ENCODE peak calls at places on chromosomes 6 and 20, in ten cellular contexts. One of them, this sample, is unnamed. For H3K36me3, H3K9me3 and H3K4me1, the result is how much of the 10 kb centered on the place peaks cover.

GRCh38 chr6:33926451-33926850 is 122.6 kb upstream of the MLN start:
- DNase-seq in heart left ventricle: no peak
- DNase-seq in neural progenitor cell: peak
- DNase-seq in Caco-2: peak
- DNase-seq in ascending aorta: no peak
- DNase-seq in astrocyte: peak
- DNase-seq in hepatocyte: no peak
- DNase-seq in psoas muscle: no peak
- DNase-seq in Peyer's patch: no peak
- DNase-seq in MM.1S: peak
- DNase-seq in this sample: peak

GRCh38 chr6:159577564-159577963 is 115.5 kb downstream of the SOD2 start:
- DNase-seq in MM.1S: no peak
- DNase-seq in ascending aorta: no peak
- DNase-seq in hepatocyte: no peak
- DNase-seq in Peyer's patch: no peak
- DNase-seq in heart left ventricle: no peak
- DNase-seq in Caco-2: no peak
- DNase-seq in psoas muscle: no peak
- DNase-seq in astrocyte: peak
- DNase-seq in neural progenitor cell: no peak
- DNase-seq in this sample: no peak

GRCh38 chr20:61118429-61119224 is 133.4 kb upstream of the CDH4 start:
- DNase-seq in psoas muscle: no peak
- DNase-seq in heart left ventricle: no peak
- DNase-seq in neural progenitor cell: no peak
- DNase-seq in ascending aorta: no peak
- DNase-seq in MM.1S: no peak
- DNase-seq in Peyer's patch: no peak
- DNase-seq in hepatocyte: no peak
- DNase-seq in astrocyte: peak
- DNase-seq in Caco-2: no peak
- DNase-seq in this sample: no peak

GRCh38 chr6:144548525-144548924 is 263.4 kb downstream of the UTRN start:
- DNase-seq in astrocyte: no peak
- DNase-seq in hepatocyte: no peak
- DNase-seq in neural progenitor cell: no peak
- DNase-seq in Peyer's patch: no peak
- DNase-seq in Caco-2: no peak
- DNase-seq in heart left ventricle: no peak
- DNase-seq in psoas muscle: no peak
- DNase-seq in ascending aorta: no peak
- DNase-seq in MM.1S: no peak
- DNase-seq in this sample: no peak

GRCh38 chr6:158854214-158855101 is 35.3 kb upstream of the EZR start:
- DNase-seq in psoas muscle: no peak
- DNase-seq in MM.1S: no peak
- DNase-seq in Peyer's patch: no peak
- DNase-seq in astrocyte: peak
- DNase-seq in heart left ventricle: no peak
- DNase-seq in Caco-2: no peak
- DNase-seq in ascending aorta: no peak
- DNase-seq in hepatocyte: peak
- DNase-seq in neural progenitor cell: no peak
- DNase-seq in this sample: no peak

GRCh38 chr20:37968726-37969401 is 64.4 kb downstream of the TTI1 start:
- DNase-seq in Caco-2: peak
- DNase-seq in Peyer's patch: no peak
- DNase-seq in neural progenitor cell: peak
- DNase-seq in astrocyte: no peak
- DNase-seq in hepatocyte: no peak
- DNase-seq in MM.1S: no peak
- DNase-seq in psoas muscle: no peak
- DNase-seq in ascending aorta: no peak
- DNase-seq in heart left ventricle: no peak
- DNase-seq in this sample: peak

GRCh38 chr6:149032599-149033405 is 284.7 kb upstream of the TAB2 start:
- DNase-seq in ascending aorta: no peak
- DNase-seq in psoas muscle: no peak
- DNase-seq in Caco-2: no peak
- DNase-seq in astrocyte: peak
- DNase-seq in MM.1S: no peak
- DNase-seq in heart left ventricle: no peak
- DNase-seq in neural progenitor cell: no peak
- DNase-seq in Peyer's patch: no peak
- DNase-seq in hepatocyte: no peak
- DNase-seq in this sample: no peak

GRCh38 chr20:59363094-59363493 is 62.7 kb downstream of the EDN3 start:
- DNase-seq in Peyer's patch: no peak
- DNase-seq in neural progenitor cell: peak
- DNase-seq in Caco-2: no peak
- DNase-seq in heart left ventricle: no peak
- DNase-seq in astrocyte: no peak
- DNase-seq in MM.1S: no peak
- DNase-seq in hepatocyte: no peak
- DNase-seq in psoas muscle: no peak
- DNase-seq in ascending aorta: no peak
- DNase-seq in this sample: no peak

GRCh38 chr6:2931970-2932748 is 29.1 kb upstream of the SERPINB9 start:
- DNase-seq in Peyer's patch: peak
- DNase-seq in psoas muscle: peak
- DNase-seq in heart left ventricle: peak
- DNase-seq in MM.1S: peak
- DNase-seq in ascending aorta: peak
- DNase-seq in astrocyte: peak
- DNase-seq in Caco-2: peak
- DNase-seq in hepatocyte: peak
- DNase-seq in neural progenitor cell: peak
- DNase-seq in this sample: peak

GRCh38 chr20:24309596-24309995 is 159.8 kb upstream of the SYNDIG1 start:
- DNase-seq in neural progenitor cell: no peak
- DNase-seq in psoas muscle: no peak
- DNase-seq in Caco-2: no peak
- DNase-seq in ascending aorta: no peak
- DNase-seq in hepatocyte: peak
- DNase-seq in Peyer's patch: no peak
- DNase-seq in MM.1S: no peak
- DNase-seq in heart left ventricle: no peak
- DNase-seq in astrocyte: peak
- DNase-seq in this sample: no peak

GRCh38 chr6:30877419-30878262 is 6.7 kb upstream of the DDR1 start:
- DNase-seq in neural progenitor cell: peak
- DNase-seq in Peyer's patch: peak
- DNase-seq in Caco-2: peak
- DNase-seq in MM.1S: peak
- DNase-seq in ascending aorta: peak
- DNase-seq in psoas muscle: peak
- DNase-seq in hepatocyte: peak
- DNase-seq in heart left ventricle: peak
- DNase-seq in astrocyte: peak
- DNase-seq in this sample: peak

GRCh38 chr6:1015819-1016218 is 296.1 kb upstream of the FOXQ1 start:
- DNase-seq in Peyer's patch: no peak
- DNase-seq in psoas muscle: no peak
- DNase-seq in hepatocyte: peak
- DNase-seq in ascending aorta: no peak
- DNase-seq in astrocyte: no peak
- DNase-seq in heart left ventricle: no peak
- DNase-seq in Caco-2: no peak
- DNase-seq in neural progenitor cell: peak
- DNase-seq in MM.1S: no peak
- DNase-seq in this sample: no peak

GRCh38 chr6:125094563-125094962 is 59.0 kb upstream of the TPD52L1 start:
- DNase-seq in hepatocyte: no peak
- DNase-seq in Caco-2: no peak
- DNase-seq in neural progenitor cell: no peak
- DNase-seq in psoas muscle: no peak
- DNase-seq in heart left ventricle: no peak
- DNase-seq in astrocyte: peak
- DNase-seq in ascending aorta: no peak
- DNase-seq in MM.1S: no peak
- DNase-seq in Peyer's patch: no peak
- DNase-seq in this sample: no peak

DNA sequence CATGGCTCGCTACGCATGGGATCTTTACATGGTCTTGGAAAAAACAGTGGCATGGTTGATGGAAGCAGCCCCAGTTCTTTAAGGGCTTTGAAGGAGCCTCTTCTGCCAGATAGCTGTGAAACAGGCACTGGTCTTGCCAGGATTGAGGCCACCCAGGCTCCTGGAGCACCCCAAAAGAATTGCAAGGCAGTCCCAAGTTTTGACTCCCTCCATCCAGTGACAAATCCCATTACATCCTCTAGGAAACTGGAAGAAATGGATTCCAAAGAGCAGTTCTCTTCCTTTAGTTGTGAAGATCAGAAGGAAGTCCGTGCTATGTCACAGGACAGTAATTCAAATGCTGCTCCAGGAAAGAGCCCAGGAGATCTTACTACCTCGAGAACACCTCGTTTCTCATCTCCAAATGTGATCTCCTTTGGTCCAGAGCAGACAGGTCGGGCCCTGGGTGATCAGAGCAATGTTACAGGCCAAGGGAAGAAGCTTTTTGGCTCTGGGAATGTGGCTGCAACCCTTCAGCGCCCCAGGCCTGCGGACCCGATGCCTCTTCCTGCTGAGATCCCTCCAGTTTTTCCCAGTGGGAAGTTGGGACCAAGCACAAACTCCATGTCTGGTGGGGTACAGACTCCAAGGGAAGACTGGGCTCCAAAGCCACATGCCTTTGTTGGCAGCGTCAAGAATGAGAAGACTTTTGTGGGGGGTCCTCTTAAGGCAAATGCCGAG is 78.2 kb downstream of the ASXL1 start:
- DNase-seq in ascending aorta: no peak
- DNase-seq in astrocyte: no peak
- DNase-seq in Peyer's patch: no peak
- DNase-seq in neural progenitor cell: no peak
- DNase-seq in hepatocyte: no peak
- DNase-seq in heart left ventricle: no peak
- DNase-seq in Caco-2: peak
- DNase-seq in psoas muscle: no peak
- DNase-seq in MM.1S: no peak
- DNase-seq in this sample: no peak
- H3K36me3 ChIP-seq in ascending aorta: half or more
- H3K36me3 ChIP-seq in astrocyte: half or more
- H3K36me3 ChIP-seq in Peyer's patch: under half
- H3K36me3 ChIP-seq in neural progenitor cell: under half
- H3K36me3 ChIP-seq in hepatocyte: under half
- H3K36me3 ChIP-seq in heart left ventricle: half or more
- H3K36me3 ChIP-seq in Caco-2: under half
- H3K36me3 ChIP-seq in psoas muscle: under half
- H3K36me3 ChIP-seq in MM.1S: under half
- H3K36me3 ChIP-seq in this sample: under half

GRCh38 chr20:47521059-47521808 is 19.5 kb downstream of the NCOA3 start:
- DNase-seq in Caco-2: no peak
- DNase-seq in heart left ventricle: no peak
- DNase-seq in psoas muscle: no peak
- DNase-seq in MM.1S: no peak
- DNase-seq in hepatocyte: peak
- DNase-seq in neural progenitor cell: peak
- DNase-seq in ascending aorta: no peak
- DNase-seq in Peyer's patch: no peak
- DNase-seq in astrocyte: no peak
- DNase-seq in this sample: no peak
- H3K9me3 ChIP-seq in Caco-2: under half
- H3K9me3 ChIP-seq in heart left ventricle: under half
- H3K9me3 ChIP-seq in psoas muscle: under half
- H3K9me3 ChIP-seq in MM.1S: under half
- H3K9me3 ChIP-seq in hepatocyte: under half
- H3K9me3 ChIP-seq in neural progenitor cell: under half
- H3K9me3 ChIP-seq in ascending aorta: under half
- H3K9me3 ChIP-seq in Peyer's patch: under half
- H3K9me3 ChIP-seq in astrocyte: under half
- H3K9me3 ChIP-seq in this sample: under half

DNA sequence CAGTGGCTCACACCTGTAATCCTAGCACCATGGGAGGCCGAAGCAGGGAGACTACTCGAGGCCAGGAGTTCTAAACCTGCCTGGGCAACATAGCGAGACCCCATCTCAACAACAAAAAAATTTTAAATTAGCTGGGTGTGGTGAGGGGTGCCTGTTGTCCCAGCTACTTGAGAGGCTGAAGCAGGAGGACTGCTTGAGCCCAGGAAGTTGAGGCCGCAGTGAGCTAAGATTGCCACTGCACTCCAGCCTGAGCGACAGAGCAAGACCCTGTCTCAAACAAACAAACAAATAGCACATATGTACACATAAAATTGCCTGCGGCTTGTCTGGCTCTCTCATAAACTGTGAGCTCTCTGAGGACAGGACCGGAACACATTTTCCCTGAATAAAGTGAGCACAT is 106.3 kb downstream of the BANF2 start:
- DNase-seq in psoas muscle: no peak
- DNase-seq in hepatocyte: no peak
- DNase-seq in astrocyte: no peak
- DNase-seq in neural progenitor cell: no peak
- DNase-seq in heart left ventricle: no peak
- DNase-seq in Peyer's patch: no peak
- DNase-seq in ascending aorta: no peak
- DNase-seq in Caco-2: no peak
- DNase-seq in MM.1S: no peak
- DNase-seq in this sample: no peak
- H3K4me1 ChIP-seq in psoas muscle: under half
- H3K4me1 ChIP-seq in hepatocyte: under half
- H3K4me1 ChIP-seq in astrocyte: under half
- H3K4me1 ChIP-seq in neural progenitor cell: under half
- H3K4me1 ChIP-seq in heart left ventricle: under half
- H3K4me1 ChIP-seq in Peyer's patch: under half
- H3K4me1 ChIP-seq in ascending aorta: under half
- H3K4me1 ChIP-seq in Caco-2: under half
- H3K4me1 ChIP-seq in MM.1S: under half
- H3K4me1 ChIP-seq in this sample: under half

DNA sequence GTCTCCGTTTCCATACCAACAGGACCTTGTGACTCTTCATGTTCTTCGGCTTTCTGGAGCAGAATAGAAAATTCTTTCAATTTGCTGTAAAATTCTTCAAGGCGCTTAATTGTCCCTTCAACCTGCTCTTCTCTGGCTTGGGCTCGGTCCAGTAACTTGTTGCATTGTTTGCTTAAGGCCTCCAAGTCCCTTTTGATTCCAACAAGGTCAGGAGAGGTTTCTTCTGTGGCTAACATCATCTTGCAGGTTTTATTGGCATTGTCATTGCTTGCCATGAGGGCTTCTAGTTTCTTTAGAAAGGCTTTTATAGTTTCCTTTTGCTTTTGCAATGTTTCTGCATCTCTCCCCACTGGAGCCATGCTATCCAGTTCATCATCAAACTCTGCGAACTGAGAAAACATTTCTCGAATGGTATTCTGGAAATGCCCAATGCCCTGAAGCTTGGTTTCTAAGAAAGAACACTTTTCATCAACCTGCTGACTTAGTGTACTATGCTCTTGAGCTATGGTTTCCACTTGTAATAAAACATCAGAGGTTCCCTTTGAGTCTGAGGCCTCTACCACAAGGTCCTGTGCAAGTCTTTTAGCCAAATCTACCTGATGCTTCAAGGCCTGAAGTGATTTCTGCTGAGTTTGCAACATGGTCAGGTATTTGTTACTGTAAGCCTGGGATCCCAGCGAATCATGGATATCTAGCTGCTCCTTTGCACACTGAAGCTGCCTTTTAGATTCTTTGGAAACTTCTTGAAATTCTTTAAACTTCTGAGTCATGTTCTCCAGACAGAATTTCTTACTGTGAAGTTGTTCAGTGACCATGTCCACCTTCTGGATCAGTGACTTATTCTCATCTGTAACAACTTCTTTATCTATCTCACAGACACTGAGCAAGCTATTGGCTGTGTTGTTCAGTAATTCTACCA is 90.2 kb downstream of the DST start:
- DNase-seq in Caco-2: no peak
- DNase-seq in hepatocyte: no peak
- DNase-seq in heart left ventricle: no peak
- DNase-seq in psoas muscle: no peak
- DNase-seq in ascending aorta: no peak
- DNase-seq in astrocyte: peak
- DNase-seq in neural progenitor cell: no peak
- DNase-seq in MM.1S: no peak
- DNase-seq in Peyer's patch: no peak
- DNase-seq in this sample: no peak
- H3K36me3 ChIP-seq in Caco-2: under half
- H3K36me3 ChIP-seq in hepatocyte: under half
- H3K36me3 ChIP-seq in heart left ventricle: under half
- H3K36me3 ChIP-seq in psoas muscle: under half
- H3K36me3 ChIP-seq in ascending aorta: under half
- H3K36me3 ChIP-seq in astrocyte: under half
- H3K36me3 ChIP-seq in neural progenitor cell: under half
- H3K36me3 ChIP-seq in MM.1S: under half
- H3K36me3 ChIP-seq in Peyer's patch: under half
- H3K36me3 ChIP-seq in this sample: under half